ENCODE peak calls at places on chromosome 5, in five cellular contexts. B, Q, M, L and E are unnamed samples.

GRCh38 chr5:112886975-112887374 is 25.9 kb downstream of the SRP19 start:
- DNase-seq in B (no peak), Q (no peak), M (no peak), L (no peak), E (no peak)

GRCh38 chr5:151016700-151017099 is 3.7 kb upstream of the GPX3 start:
- DNase-seq in B (no peak), Q (no peak), M (no peak), L (no peak), E (no peak)

GRCh38 chr5:116990010-116990409 is 415.4 kb upstream of the SEMA6A start:
- DNase-seq in B (no peak), Q (no peak), M (no peak), L (no peak), E (no peak)

GRCh38 chr5:33231214-33231710 is 209.5 kb upstream of the TARS1 start:
- DNase-seq in B (no peak), Q (no peak), M (no peak), L (no peak), E (no peak)

GRCh38 chr5:140151719-140152609 is 23.0 kb upstream of the CYSTM1 start:
- DNase-seq in B (no peak), Q (no peak), M (no peak), L (no peak), E (no peak)

GRCh38 chr5:90096415-90097081 is 313.0 kb downstream of the CETN3 start:
- DNase-seq in B (no peak), Q (peak; percentile 51), M (no peak), L (no peak), E (no peak)

GRCh38 chr5:38426493-38426892 is 130.0 kb downstream of the LIFR start:
- DNase-seq in B (no peak), Q (no peak), M (no peak), L (no peak), E (no peak)

GRCh38 chr5:126414874-126415502 is 8.2 kb upstream of the GRAMD2B start:
- DNase-seq in B (no peak), Q (peak; percentile 52), M (no peak), L (no peak), E (no peak)

GRCh38 chr5:78816143-78816765 is 167.7 kb upstream of the LHFPL2 start:
- DNase-seq in B (no peak), Q (no peak), M (no peak), L (no peak), E (no peak)

GRCh38 chr5:148805323-148806290 is 20.8 kb upstream of the ADRB2 start:
- DNase-seq in B (no peak), Q (peak; percentile 44), M (peak; percentile 14), L (no peak), E (no peak)

GRCh38 chr5:56545016-56545415 is 270.3 kb upstream of the MAP3K1 start:
- DNase-seq in B (no peak), Q (no peak), M (no peak), L (no peak), E (no peak)

GRCh38 chr5:153881687-153882086 is 157.0 kb downstream of the FAM114A2 start:
- DNase-seq in B (no peak), Q (no peak), M (no peak), L (no peak), E (no peak)

GRCh38 chr5:113140837-113141661 is 164.5 kb downstream of the DCP2 start:
- DNase-seq in B (no peak), Q (no peak), M (no peak), L (no peak), E (no peak)

GRCh38 chr5:68232272-68232671 is 16.7 kb downstream of the PIK3R1 start:
- DNase-seq in B (no peak), Q (no peak), M (no peak), L (no peak), E (no peak)

GRCh38 chr5:67094476-67095300 is 101.9 kb downstream of the CD180 start:
- DNase-seq in B (no peak), Q (peak; percentile 36), M (no peak), L (no peak), E (no peak)

GRCh38 chr5:112483704-112484103 is 64.6 kb upstream of the EPB41L4A start:
- DNase-seq in B (no peak), Q (no peak), M (no peak), L (no peak), E (no peak)

GRCh38 chr5:69270827-69271226 is 36.1 kb downstream of the CDK7 start:
- DNase-seq in B (no peak), Q (no peak), M (no peak), L (no peak), E (no peak)

GRCh38 chr5:168939887-168940534 is 360.8 kb upstream of the PANK3 start:
- DNase-seq in B (no peak), Q (no peak), M (no peak), L (no peak), E (no peak)

GRCh38 chr5:14250778-14251711 is 107.9 kb downstream of the TRIO start:
- DNase-seq in B (no peak), Q (no peak), M (no peak), L (no peak), E (no peak)

GRCh38 chr5:147578228-147579024 is 68.6 kb upstream of the DPYSL3 start:
- DNase-seq in B (no peak), Q (peak; percentile 90), M (no peak), L (peak; percentile 15), E (no peak)

GRCh38 chr5:65262590-65263189 is 219.0 kb downstream of the ADAMTS6 start:
- DNase-seq in B (no peak), Q (peak; percentile 37), M (no peak), L (no peak), E (no peak)

GRCh38 chr5:176626876-176627236 is 3.5 kb downstream of the SNCB start:
- DNase-seq in B (no peak), Q (no peak), M (no peak), L (no peak), E (no peak)

GRCh38 chr5:43121565-43122484 is 1.1 kb downstream of the ZNF131 start:
- DNase-seq in B (no peak), Q (peak; percentile 82), M (peak; percentile 14), L (no peak), E (peak; percentile 57)

GRCh38 chr5:139470821-139471300 is at the start of gene SMIM33:
- DNase-seq in B (peak; percentile 23), Q (no peak), M (no peak), L (no peak), E (no peak)

GRCh38 chr5:55407059-55407684 is 99.4 kb downstream of the MTREX start:
- DNase-seq in B (no peak), Q (peak; percentile 15), M (no peak), L (peak; percentile 16), E (peak; percentile 6)

GRCh38 chr5:179606910-179607448 is 16.5 kb downstream of the HNRNPH1 start:
- DNase-seq in B (no peak), Q (no peak), M (no peak), L (no peak), E (no peak)

GRCh38 chr5:149403923-149404745 is 25.0 kb upstream of the IL17B start:
- DNase-seq in B (no peak), Q (peak; percentile 99), M (no peak), L (no peak), E (no peak)

GRCh38 chr5:170747851-170748250 is 35.7 kb upstream of the GABRP start:
- DNase-seq in B (no peak), Q (no peak), M (no peak), L (peak; percentile 62), E (no peak)